ENCODE peak calls at places on chromosomes 4 and X, in ten cellular contexts. N is left lung, C is stomach, P is lung, T is cardiac muscle cell, R is gastrocnemius medialis, B is upper lobe of right lung, V is astrocyte, X is fibroblast of lung, D is upper lobe of left lung. F is an unnamed sample. For H3K4me1, the result is how much of the 10 kb centered on the place peaks cover.

GRCh38 chr4:145217339-145217738 is 37.0 kb upstream of the OTUD4 start:
- DNase-seq in D (no peak), V (no peak), B (no peak), R (no peak), N (no peak), P (no peak), T (no peak), C (no peak), X (no peak), F (no peak)

GRCh38 chr4:81380364-81380853 is 91.3 kb downstream of the RASGEF1B start:
- DNase-seq in B (no peak), P (no peak), V (no peak), X (no peak), T (no peak), C (no peak), R (no peak), D (no peak), N (no peak), F (no peak)

GRCh38 chr4:86935833-86936721 is 1.3 kb downstream of the AFF1 start:
- DNase-seq in B (peak), N (peak), T (peak), X (peak), V (peak), R (peak), D (peak), P (peak), C (peak), F (no peak)

GRCh38 chr4:174873931-174874330 is 44.2 kb upstream of the ADAM29 start:
- DNase-seq in D (no peak), C (no peak), T (no peak), P (no peak), X (no peak), B (no peak), V (no peak), N (no peak), R (no peak), F (peak)

GRCh38 chr4:150743564-150744342 is 161.8 kb downstream of the MAB21L2 start:
- DNase-seq in P (no peak), C (no peak), R (no peak), B (no peak), V (peak), X (no peak), D (no peak), N (no peak), T (peak), F (no peak)

GRCh38 chr4:10506077-10506476 is 48.9 kb upstream of the ZNF518B start:
- DNase-seq in V (no peak), P (no peak), X (no peak), T (no peak), D (no peak), C (no peak), B (no peak), N (no peak), R (no peak), F (no peak)

GRCh38 chr4:118776166-118776954 is 59.6 kb downstream of the SEC24D start:
- DNase-seq in V (peak), C (no peak), X (peak), R (no peak), B (no peak), P (no peak), N (no peak), D (no peak), T (peak), F (no peak)

GRCh38 chr4:183249854-183250253 is 70.2 kb downstream of the CLDN22 start:
- DNase-seq in X (peak), B (no peak), T (peak), C (no peak), N (no peak), D (no peak), R (no peak), P (no peak), V (peak), F (peak)

GRCh38 chr4:184420881-184421416 is 53.4 kb downstream of the IRF2 start:
- DNase-seq in N (no peak), V (no peak), C (no peak), B (no peak), D (no peak), T (no peak), X (no peak), P (no peak), R (no peak), F (no peak)

GRCh38 chr4:84582988-84583870 is at the start of gene CDS1:
- DNase-seq in V (no peak), D (peak), N (peak), P (peak), T (no peak), C (peak), B (peak), R (no peak), X (no peak), F (peak)

GRCh38 chr4:88725986-88726385 is 28.4 kb upstream of the NAP1L5 start:
- DNase-seq in T (no peak), D (no peak), B (no peak), R (no peak), C (no peak), X (peak), N (no peak), V (no peak), P (no peak), F (no peak)

GRCh38 chr4:38078590-38079381 is 118.6 kb downstream of the PTTG2 start:
- DNase-seq in V (peak), T (peak), C (no peak), X (peak), N (no peak), D (no peak), B (no peak), P (no peak), R (no peak), F (no peak)

GRCh38 chr4:182133033-182133432 is 110.2 kb upstream of the TENM3 start:
- DNase-seq in N (no peak), T (no peak), V (no peak), C (no peak), B (no peak), P (no peak), X (no peak), R (no peak), D (no peak), F (no peak)

GRCh38 chrX:96102997-96103396 is 581.6 kb upstream of the DIAPH2 start:
- DNase-seq in X (peak), D (peak), V (no peak), P (no peak), R (no peak), N (peak), T (no peak), B (no peak), C (peak), F (no peak)

GRCh38 chrX:13472975-13473665 is 96.3 kb upstream of the EGFL6 start:
- DNase-seq in P (no peak), R (no peak), X (no peak), N (no peak), B (no peak), D (no peak), T (peak), C (no peak), V (no peak), F (no peak)
- TF ChIP-seq CTCF in P (no peak), R (no peak), X (no peak), N (no peak), B (no peak), D (no peak), T (no peak), C (no peak), V (no peak), F (no peak)

DNA sequence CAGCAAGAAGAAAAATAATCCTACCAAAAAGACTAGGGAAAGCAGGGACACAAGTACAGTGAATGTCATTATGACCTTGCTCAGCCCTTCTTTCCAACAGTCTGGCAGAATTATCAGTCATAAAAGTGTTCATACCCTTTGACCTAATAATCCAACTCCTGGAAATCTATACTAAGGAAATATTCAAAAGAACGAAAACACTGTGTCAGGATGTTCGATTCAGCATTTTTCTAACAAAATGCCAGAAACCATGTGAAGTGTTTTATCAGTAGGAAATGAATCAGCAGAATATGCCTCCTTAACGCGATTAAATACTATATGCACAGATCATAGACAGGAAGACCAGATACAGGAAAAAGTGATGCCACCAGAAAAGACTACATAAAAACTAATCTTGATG is 16.2 kb upstream of the S100G start:
- DNase-seq in X (peak), P (no peak), N (no peak), B (no peak), T (peak), R (no peak), C (no peak), V (peak), D (no peak), F (no peak)
- H3K4me3 ChIP-seq in X (no peak), P (no peak), N (no peak), B (no peak), T (no peak), R (no peak), C (no peak), V (no peak), D (no peak), F (no peak)

GRCh38 chrX:50910685-50911176 is at the start of gene BMP15:
- DNase-seq in R (no peak), P (no peak), V (no peak), B (no peak), T (no peak), D (no peak), N (no peak), X (no peak), C (no peak), F (no peak)

GRCh38 chrX:50903387-50904027 is 7.0 kb upstream of the BMP15 start:
- DNase-seq in T (peak), N (no peak), P (no peak), R (no peak), D (no peak), C (no peak), X (peak), B (no peak), V (peak), F (peak)

DNA sequence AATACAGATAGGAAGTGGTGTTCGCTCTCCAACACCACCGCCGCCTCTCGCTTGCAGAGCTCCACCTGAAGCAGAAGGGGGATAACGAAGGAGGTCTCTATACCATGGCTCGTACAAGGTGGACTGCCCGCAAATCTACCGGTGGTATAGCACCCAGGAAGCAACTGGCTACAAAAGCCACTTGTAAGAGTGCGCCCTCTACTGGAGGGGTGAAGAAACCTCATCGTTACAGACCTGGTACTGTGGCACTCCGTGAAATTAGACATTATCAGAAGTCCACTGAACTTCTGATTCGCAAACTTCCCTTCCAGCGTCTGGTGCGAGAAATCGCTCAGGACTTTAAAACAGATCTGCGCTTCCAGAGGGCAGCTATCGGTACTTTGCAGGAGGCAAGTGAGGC is 5.2 kb upstream of the BMP15 start:
- DNase-seq in D (no peak), R (no peak), P (no peak), X (peak), C (no peak), T (peak), B (no peak), N (no peak), V (no peak), F (no peak)
- H3K4me1 ChIP-seq in D (under half), R (under half), P (under half), X (under half), C (under half), T (under half), B (under half), N (under half), V (under half), F (under half)

GRCh38 chrX:106038625-106039024 is at the start of gene SERPINA7:
- DNase-seq in X (no peak), T (no peak), V (no peak), C (no peak), P (no peak), B (no peak), N (no peak), R (no peak), D (no peak), F (no peak)

GRCh38 chrX:106037835-106038473 is 573 bp downstream of the SERPINA7 start:
- DNase-seq in C (no peak), V (no peak), X (no peak), N (no peak), B (no peak), D (no peak), T (no peak), P (no peak), R (no peak), F (no peak)

GRCh38 chrX:106042296-106042695 is 3.8 kb upstream of the SERPINA7 start:
- DNase-seq in T (no peak), N (no peak), X (no peak), V (no peak), P (no peak), R (no peak), C (no peak), D (no peak), B (no peak), F (no peak)

GRCh38 chrX:106036716-106037115 is 1.8 kb downstream of the SERPINA7 start:
- DNase-seq in C (no peak), P (no peak), V (no peak), T (no peak), R (no peak), X (no peak), N (no peak), D (no peak), B (no peak), F (no peak)

DNA sequence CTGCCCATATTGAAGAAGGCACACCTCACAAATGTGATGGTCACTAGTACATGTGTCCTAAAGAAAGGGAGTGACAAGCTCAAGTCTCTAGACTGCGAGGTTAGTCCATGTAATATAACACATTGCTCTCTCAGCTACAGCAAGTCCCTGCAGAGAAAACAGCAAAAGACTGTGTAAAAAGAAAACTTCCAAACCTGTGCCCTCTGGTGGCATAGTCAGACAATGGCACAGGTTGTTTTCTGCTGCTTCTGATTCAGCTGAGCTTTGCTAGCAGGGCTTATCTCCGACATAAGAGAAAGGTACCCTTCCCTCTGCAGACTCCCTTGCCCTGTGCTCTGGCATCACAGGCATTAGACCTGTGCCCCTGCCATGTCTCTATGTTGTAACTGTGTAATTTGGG is 1.4 kb upstream of the SERPINA7 start:
- DNase-seq in V (no peak), X (peak), C (no peak), P (no peak), N (no peak), D (no peak), B (no peak), T (peak), R (no peak), F (no peak)
- TF ChIP-seq CTCF in V (peak), X (peak), C (no peak), P (no peak), N (peak), D (no peak), B (no peak), T (peak), R (no peak), F (no peak)

GRCh38 chr4:147090486-147090885 is 144.8 kb upstream of the TTC29 start:
- DNase-seq in R (no peak), T (no peak), X (no peak), P (no peak), V (no peak), D (no peak), C (no peak), N (no peak), B (no peak), F (no peak)

GRCh38 chr4:147085796-147086195 is 140.1 kb upstream of the TTC29 start:
- DNase-seq in T (no peak), D (no peak), C (no peak), R (no peak), X (no peak), N (no peak), V (no peak), B (no peak), P (no peak), F (no peak)

GRCh38 chr4:147084861-147085260 is 139.2 kb upstream of the TTC29 start:
- DNase-seq in D (no peak), R (no peak), X (no peak), V (no peak), P (no peak), C (no peak), B (no peak), T (no peak), N (no peak), F (no peak)

GRCh38 chr4:147093206-147093605 is 147.5 kb upstream of the TTC29 start:
- DNase-seq in T (no peak), P (no peak), N (no peak), C (no peak), D (no peak), R (no peak), B (no peak), V (peak), X (no peak), F (no peak)

GRCh38 chr4:147088141-147088540 is 142.5 kb upstream of the TTC29 start:
- DNase-seq in P (no peak), V (no peak), R (no peak), D (no peak), X (peak), C (no peak), B (no peak), T (no peak), N (no peak), F (no peak)
- H3K4me3 ChIP-seq in P (no peak), V (no peak), R (no peak), D (no peak), X (peak), C (no peak), B (no peak), T (no peak), N (no peak), F (no peak)

DNA sequence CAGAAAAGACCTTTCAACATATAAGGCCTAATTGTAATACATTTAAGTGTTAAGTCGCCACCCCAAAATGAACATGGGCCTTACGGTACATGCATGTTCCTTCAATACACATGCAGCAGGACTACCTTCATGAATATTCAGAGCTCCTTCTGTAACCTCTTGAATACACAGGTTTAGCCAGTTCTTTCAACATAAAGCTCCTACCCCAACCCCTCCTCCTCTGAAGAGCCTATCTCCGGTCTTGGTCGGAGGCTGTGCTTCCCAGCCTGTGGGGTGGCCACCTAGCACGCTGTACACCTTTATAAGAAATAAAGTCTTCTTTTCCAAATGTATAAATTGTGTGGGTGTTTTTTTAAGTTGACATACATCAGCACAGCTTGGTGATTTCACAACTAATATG is 28.3 kb downstream of the NPY5R start:
- DNase-seq in D (peak), X (no peak), N (no peak), T (no peak), C (no peak), P (no peak), R (no peak), B (no peak), V (no peak), F (no peak)
- H3K4me1 ChIP-seq in D (under half), X (under half), N (under half), T (under half), C (under half), P (under half), R (under half), B (under half), V (under half), F (under half)

F was measured in BE2C.